ENCODE peak calls at places on chromosomes 13 and 19, in five cellular contexts. One of them, this sample, is unnamed.
A peak's percentile ranks its signal among the peaks of the same experiment; 100 is the strongest.

GRCh38 chr19:6489278-6490061 is 7.9 kb upstream of the DENND1C start:
- DNase-seq in testis: no peak
- DNase-seq in kidney: no peak
- DNase-seq in neural progenitor cell: no peak
- DNase-seq in hepatocyte: no peak
- DNase-seq in this sample: no peak

GRCh38 chr19:6047741-6048231 is 62.5 kb downstream of the RFX2 start:
- DNase-seq in testis: peak; percentile 42
- DNase-seq in kidney: peak; percentile 37
- DNase-seq in hepatocyte: peak; percentile 71
- DNase-seq in neural progenitor cell: peak; percentile 80
- DNase-seq in this sample: no peak

GRCh38 chr19:38211206-38211605 is 12.8 kb downstream of the DPF1 start:
- DNase-seq in hepatocyte: peak; percentile 70
- DNase-seq in kidney: no peak
- DNase-seq in neural progenitor cell: peak; percentile 70
- DNase-seq in testis: no peak
- DNase-seq in this sample: no peak

GRCh38 chr13:36736119-36736726 is 62.4 kb downstream of the SERTM1 start:
- DNase-seq in testis: peak; percentile 67
- DNase-seq in kidney: no peak
- DNase-seq in hepatocyte: peak; percentile 83
- DNase-seq in neural progenitor cell: peak; percentile 74
- DNase-seq in this sample: no peak

GRCh38 chr19:10294368-10294697 is 4.6 kb downstream of the ICAM5 start:
- DNase-seq in neural progenitor cell: peak; percentile 72
- DNase-seq in hepatocyte: no peak
- DNase-seq in kidney: no peak
- DNase-seq in testis: no peak
- DNase-seq in this sample: no peak

GRCh38 chr13:63696055-63696454 is 2280.4 kb upstream of the PCDH20 start:
- DNase-seq in kidney: no peak
- DNase-seq in hepatocyte: no peak
- DNase-seq in neural progenitor cell: no peak
- DNase-seq in testis: no peak
- DNase-seq in this sample: no peak

GRCh38 chr19:29022599-29022998 is 190.4 kb downstream of the UQCRFS1 start:
- DNase-seq in hepatocyte: no peak
- DNase-seq in neural progenitor cell: no peak
- DNase-seq in testis: no peak
- DNase-seq in kidney: no peak
- DNase-seq in this sample: no peak

GRCh38 chr13:99339230-99339721 is 32.1 kb upstream of the GPR183 start:
- DNase-seq in neural progenitor cell: no peak
- DNase-seq in testis: no peak
- DNase-seq in kidney: no peak
- DNase-seq in hepatocyte: no peak
- DNase-seq in this sample: no peak

GRCh38 chr13:25971499-25972145 is 80.2 kb downstream of the SHISA2 start:
- DNase-seq in testis: no peak
- DNase-seq in neural progenitor cell: peak; percentile 46
- DNase-seq in hepatocyte: peak; percentile 30
- DNase-seq in kidney: no peak
- DNase-seq in this sample: no peak

GRCh38 chr13:101258071-101258470 is 158.2 kb downstream of the NALCN start:
- DNase-seq in hepatocyte: peak; percentile 5
- DNase-seq in neural progenitor cell: peak; percentile 19
- DNase-seq in testis: no peak
- DNase-seq in kidney: no peak
- DNase-seq in this sample: no peak

GRCh38 chr13:99392806-99393135 is 85.6 kb upstream of the GPR183 start:
- DNase-seq in hepatocyte: no peak
- DNase-seq in testis: no peak
- DNase-seq in neural progenitor cell: no peak
- DNase-seq in kidney: no peak
- DNase-seq in this sample: no peak

GRCh38 chr13:109541081-109541480 is 245.3 kb downstream of the IRS2 start:
- DNase-seq in neural progenitor cell: no peak
- DNase-seq in testis: no peak
- DNase-seq in hepatocyte: no peak
- DNase-seq in kidney: no peak
- DNase-seq in this sample: no peak

GRCh38 chr19:6276447-6276846 is 3.3 kb downstream of the MLLT1 start:
- DNase-seq in kidney: peak; percentile 93
- DNase-seq in neural progenitor cell: no peak
- DNase-seq in testis: no peak
- DNase-seq in hepatocyte: peak; percentile 43
- DNase-seq in this sample: no peak

GRCh38 chr13:63910406-63910957 is 2494.8 kb upstream of the PCDH20 start:
- DNase-seq in testis: peak; percentile 25
- DNase-seq in hepatocyte: peak; percentile 7
- DNase-seq in neural progenitor cell: peak; percentile 66
- DNase-seq in kidney: no peak
- DNase-seq in this sample: no peak

GRCh38 chr19:51366050-51366998 is at the start of gene ETFB:
- DNase-seq in hepatocyte: peak; percentile 99
- DNase-seq in kidney: peak; percentile 99
- DNase-seq in testis: peak; percentile 99
- DNase-seq in neural progenitor cell: peak; percentile 99
- DNase-seq in this sample: peak; percentile 100

GRCh38 chr13:111323950-111324651 is 3.7 kb downstream of the TEX29 start:
- DNase-seq in neural progenitor cell: no peak
- DNase-seq in hepatocyte: no peak
- DNase-seq in testis: no peak
- DNase-seq in kidney: peak; percentile 58
- DNase-seq in this sample: no peak

GRCh38 chr13:90750957-90751356 is 596.5 kb upstream of the MIR17HG start:
- DNase-seq in hepatocyte: no peak
- DNase-seq in testis: no peak
- DNase-seq in neural progenitor cell: no peak
- DNase-seq in kidney: no peak
- DNase-seq in this sample: no peak

GRCh38 chr13:109576331-109576813 is 210.0 kb downstream of the IRS2 start:
- DNase-seq in kidney: no peak
- DNase-seq in hepatocyte: peak; percentile 48
- DNase-seq in neural progenitor cell: no peak
- DNase-seq in testis: no peak
- DNase-seq in this sample: no peak

GRCh38 chr13:59441596-59442280 is 722.0 kb downstream of the DIAPH3 start:
- DNase-seq in kidney: no peak
- DNase-seq in neural progenitor cell: no peak
- DNase-seq in hepatocyte: no peak
- DNase-seq in testis: no peak
- DNase-seq in this sample: no peak
- H3K4me3 ChIP-seq in kidney: no peak overlapping the region
- H3K4me3 ChIP-seq in neural progenitor cell: no peak overlapping the region
- H3K4me3 ChIP-seq in hepatocyte: no peak overlapping the region
- H3K4me3 ChIP-seq in testis: no peak overlapping the region
- H3K4me3 ChIP-seq in this sample: no peak overlapping the region

GRCh38 chr19:49954092-49954825 is 6.7 kb downstream of the SIGLEC11 start:
- DNase-seq in neural progenitor cell: no peak
- DNase-seq in kidney: peak; percentile 50
- DNase-seq in hepatocyte: no peak
- DNase-seq in testis: peak; percentile 36
- DNase-seq in this sample: no peak
- H3K27ac ChIP-seq in neural progenitor cell: no peak overlapping the region
- H3K27ac ChIP-seq in kidney: no peak overlapping the region
- H3K27ac ChIP-seq in hepatocyte: peak overlapping the region; percentile 73
- H3K27ac ChIP-seq in testis: peak overlapping the region; percentile 21
- H3K27ac ChIP-seq in this sample: no peak overlapping the region

GRCh38 chr19:49689133-49690072 is at the start of gene ADM5:
- DNase-seq in kidney: no peak
- DNase-seq in testis: no peak
- DNase-seq in hepatocyte: peak; percentile 72
- DNase-seq in neural progenitor cell: peak; percentile 56
- DNase-seq in this sample: no peak
- TF ChIP-seq CTCF in kidney: peak; percentile 44
- TF ChIP-seq CTCF in testis: peak; percentile 25
- TF ChIP-seq CTCF in hepatocyte: peak; percentile 59
- TF ChIP-seq CTCF in neural progenitor cell: peak; percentile 58
- TF ChIP-seq CTCF in this sample: peak; percentile 33

DNA sequence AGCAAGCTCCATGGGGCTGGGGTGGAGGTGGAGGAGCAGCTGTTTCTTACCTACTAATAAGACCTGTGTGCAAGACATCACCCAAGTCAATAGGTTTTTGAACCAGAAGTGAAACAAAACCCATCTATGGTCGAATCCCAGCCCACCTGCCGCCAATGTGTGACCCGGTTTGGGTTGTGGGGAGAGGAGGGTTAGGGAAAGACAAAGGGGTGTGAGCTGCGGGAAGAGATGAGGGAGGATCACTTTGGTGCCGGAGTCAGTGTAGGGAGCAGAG is 641 bp downstream of the LPAR2 start:
- DNase-seq in neural progenitor cell: no peak
- DNase-seq in hepatocyte: no peak
- DNase-seq in kidney: no peak
- DNase-seq in testis: no peak
- DNase-seq in this sample: no peak
- H3K4me3 ChIP-seq in neural progenitor cell: peak overlapping the region; percentile 79
- H3K4me3 ChIP-seq in hepatocyte: peak overlapping the region; percentile 73
- H3K4me3 ChIP-seq in kidney: peak overlapping the region; percentile 41
- H3K4me3 ChIP-seq in testis: peak overlapping the region; percentile 58
- H3K4me3 ChIP-seq in this sample: peak overlapping the region; percentile 71

GRCh38 chr13:62185631-62186256 is 770.1 kb upstream of the PCDH20 start:
- DNase-seq in neural progenitor cell: peak; percentile 40
- DNase-seq in kidney: no peak
- DNase-seq in hepatocyte: no peak
- DNase-seq in testis: no peak
- DNase-seq in this sample: no peak
- H3K27ac ChIP-seq in neural progenitor cell: no peak overlapping the region
- H3K27ac ChIP-seq in kidney: no peak overlapping the region
- H3K27ac ChIP-seq in hepatocyte: no peak overlapping the region
- H3K27ac ChIP-seq in testis: no peak overlapping the region
- H3K27ac ChIP-seq in this sample: no peak overlapping the region

GRCh38 chr19:31364956-31365355 is 15.7 kb upstream of the TSHZ3 start:
- DNase-seq in neural progenitor cell: no peak
- DNase-seq in hepatocyte: no peak
- DNase-seq in kidney: no peak
- DNase-seq in testis: no peak
- DNase-seq in this sample: no peak
- TF ChIP-seq CTCF in neural progenitor cell: peak; percentile 32
- TF ChIP-seq CTCF in hepatocyte: no peak
- TF ChIP-seq CTCF in kidney: no peak
- TF ChIP-seq CTCF in testis: no peak
- TF ChIP-seq CTCF in this sample: no peak

GRCh38 chr19:55476100-55476775 is at the start of gene ZNF628:
- DNase-seq in neural progenitor cell: peak; percentile 100
- DNase-seq in kidney: peak; percentile 100
- DNase-seq in hepatocyte: peak; percentile 99
- DNase-seq in testis: peak; percentile 99
- DNase-seq in this sample: peak; percentile 98

GRCh38 chr19:55472463-55472862 is 4.0 kb upstream of the ZNF628 start:
- DNase-seq in testis: no peak
- DNase-seq in neural progenitor cell: no peak
- DNase-seq in kidney: no peak
- DNase-seq in hepatocyte: no peak
- DNase-seq in this sample: no peak

GRCh38 chr19:55473613-55474012 is 2.8 kb upstream of the ZNF628 start:
- DNase-seq in testis: no peak
- DNase-seq in neural progenitor cell: peak; percentile 49
- DNase-seq in kidney: no peak
- DNase-seq in hepatocyte: no peak
- DNase-seq in this sample: no peak

GRCh38 chr19:55473201-55473600 is 3.2 kb upstream of the ZNF628 start:
- DNase-seq in hepatocyte: no peak
- DNase-seq in neural progenitor cell: peak; percentile 40
- DNase-seq in testis: no peak
- DNase-seq in kidney: no peak
- DNase-seq in this sample: no peak

GRCh38 chr19:55474269-55475265 is 1.9 kb upstream of the ZNF628 start:
- DNase-seq in testis: no peak
- DNase-seq in hepatocyte: no peak
- DNase-seq in kidney: peak; percentile 89
- DNase-seq in neural progenitor cell: peak; percentile 61
- DNase-seq in this sample: no peak
- H3K4me3 ChIP-seq in testis: no peak overlapping the region
- H3K4me3 ChIP-seq in hepatocyte: no peak overlapping the region
- H3K4me3 ChIP-seq in kidney: no peak overlapping the region
- H3K4me3 ChIP-seq in neural progenitor cell: no peak overlapping the region
- H3K4me3 ChIP-seq in this sample: no peak overlapping the region

GRCh38 chr13:75704194-75704941 is 68.2 kb downstream of the LMO7 start:
- DNase-seq in hepatocyte: no peak
- DNase-seq in testis: no peak
- DNase-seq in kidney: no peak
- DNase-seq in neural progenitor cell: no peak
- DNase-seq in this sample: no peak
- H3K27ac ChIP-seq in hepatocyte: peak overlapping the region; percentile 67
- H3K27ac ChIP-seq in testis: no peak overlapping the region
- H3K27ac ChIP-seq in kidney: no peak overlapping the region
- H3K27ac ChIP-seq in neural progenitor cell: no peak overlapping the region
- H3K27ac ChIP-seq in this sample: no peak overlapping the region

GRCh38 chr13:103788061-103788652 is 721.9 kb upstream of the SLC10A2 start:
- DNase-seq in hepatocyte: peak; percentile 25
- DNase-seq in testis: peak; percentile 27
- DNase-seq in kidney: no peak
- DNase-seq in neural progenitor cell: no peak
- DNase-seq in this sample: no peak
- TF ChIP-seq CTCF in hepatocyte: peak; percentile 44
- TF ChIP-seq CTCF in testis: peak; percentile 12
- TF ChIP-seq CTCF in kidney: peak; percentile 8
- TF ChIP-seq CTCF in neural progenitor cell: peak; percentile 43
- TF ChIP-seq CTCF in this sample: no peak

GRCh38 chr19:30227661-30228112 is 144.5 kb upstream of the ZNF536 start:
- DNase-seq in testis: peak; percentile 68
- DNase-seq in hepatocyte: peak; percentile 88
- DNase-seq in neural progenitor cell: peak; percentile 94
- DNase-seq in kidney: no peak
- DNase-seq in this sample: no peak
- H3K4me3 ChIP-seq in testis: peak overlapping the region; percentile 55
- H3K4me3 ChIP-seq in hepatocyte: peak overlapping the region; percentile 91
- H3K4me3 ChIP-seq in neural progenitor cell: peak overlapping the region; percentile 71
- H3K4me3 ChIP-seq in kidney: peak overlapping the region; percentile 49
- H3K4me3 ChIP-seq in this sample: peak overlapping the region; percentile 90

This sample was measured in coronary artery.